ENCODE peak calls at places on chromosomes 5 and 9, in ten cellular contexts. X is right lobe of liver; O is left lobe of liver; H is Caco-2; F is NCI-H2171 treated with DMSO at 0.1 percent for 48 hours; Q is central memory CD8-positive, alpha-beta T cell; D is EH; W is WTC11; G is HS-5; L is activated gamma-delta T cell treated with Interleukin-2 at 50 U/mL for 16 hours. B is an unnamed sample.

GRCh38 chr9:942805-943580 is 33.5 kb upstream of the DMRT3 start:
- DNase-seq in F (no peak), X (no peak), G (no peak), L (no peak), O (no peak), D (no peak), H (no peak), Q (no peak), W (no peak), B (no peak)

GRCh38 chr5:179805529-179806249 is 977 bp downstream of the MGAT4B start:
- DNase-seq in H (no peak), D (peak; percentile 65), O (no peak), W (peak; percentile 39), F (no peak), L (no peak), Q (no peak), G (no peak), X (no peak), B (peak; percentile 61)

GRCh38 chr5:61115968-61116367 is 46.3 kb downstream of the SMIM15 start:
- DNase-seq in W (no peak), H (no peak), G (no peak), D (no peak), Q (no peak), F (no peak), X (no peak), L (no peak), O (no peak), B (no peak)

GRCh38 chr5:126851441-126852103 is 74.6 kb downstream of the LMNB1 start:
- DNase-seq in W (no peak), H (no peak), O (no peak), F (no peak), X (no peak), Q (no peak), G (no peak), L (no peak), D (no peak), B (no peak)

GRCh38 chr5:178131446-178131996 is 707 bp downstream of the RMND5B start:
- DNase-seq in F (no peak), G (no peak), L (no peak), Q (no peak), H (no peak), X (no peak), O (no peak), W (no peak), D (no peak), B (no peak)

GRCh38 chr9:88874391-88874790 is 116.9 kb upstream of the S1PR3 start:
- DNase-seq in W (no peak), F (no peak), Q (no peak), D (peak; percentile 49), H (no peak), O (no peak), L (no peak), G (no peak), X (no peak), B (no peak)

GRCh38 chr9:92266486-92266885 is 27.0 kb downstream of the IARS1 start:
- DNase-seq in D (no peak), F (peak; percentile 99), L (no peak), X (no peak), G (no peak), O (no peak), H (no peak), W (no peak), Q (no peak), B (no peak)

GRCh38 chr9:38641985-38642864 is 21.8 kb upstream of the ANKRD18A start:
- DNase-seq in Q (no peak), X (no peak), D (peak; percentile 60), G (no peak), F (peak; percentile 84), O (no peak), L (no peak), H (peak; percentile 45), W (peak; percentile 55), B (peak; percentile 58)

GRCh38 chr9:61666849-61667371 is 477.1 kb downstream of the SPATA31A7 start:
- DNase-seq in G (no peak), Q (no peak), L (no peak), D (no peak), W (no peak), X (no peak), O (no peak), F (no peak), H (no peak), B (no peak)

GRCh38 chr5:50853151-50853550 is 186.7 kb downstream of the PARP8 start:
- DNase-seq in L (no peak), X (no peak), O (no peak), F (no peak), Q (no peak), H (no peak), G (no peak), D (no peak), W (no peak), B (no peak)

GRCh38 chr5:81776258-81776657 is 25.4 kb upstream of the SSBP2 start:
- DNase-seq in Q (no peak), X (no peak), G (no peak), D (no peak), O (no peak), H (no peak), F (no peak), L (no peak), W (no peak), B (no peak)

GRCh38 chr9:109903515-109904138 is 123.6 kb downstream of the PALM2AKAP2 start:
- DNase-seq in H (peak; percentile 81), Q (peak; percentile 11), G (peak; percentile 66), W (peak; percentile 59), X (no peak), O (peak; percentile 74), F (peak; percentile 85), L (peak; percentile 39), D (peak; percentile 75), B (peak; percentile 82)

GRCh38 chr5:137794863-137795262 is 40.7 kb upstream of the HNRNPA0 start:
- DNase-seq in L (no peak), D (no peak), O (no peak), G (no peak), X (no peak), F (no peak), H (no peak), W (peak; percentile 44), Q (no peak), B (no peak)

GRCh38 chr5:92548351-92548750 is 1032.7 kb downstream of the NR2F1-AS1 start:
- DNase-seq in W (no peak), H (no peak), D (peak; percentile 40), O (no peak), L (no peak), X (no peak), Q (no peak), F (no peak), G (no peak), B (no peak)

GRCh38 chr5:134432677-134433359 is 21.1 kb upstream of the CDKN2AIPNL start:
- DNase-seq in L (no peak), W (no peak), F (no peak), O (no peak), X (no peak), H (no peak), G (no peak), Q (no peak), D (peak; percentile 31), B (no peak)

GRCh38 chr9:73038089-73038509 is 85.2 kb upstream of the ALDH1A1 start:
- DNase-seq in O (peak; percentile 50), L (no peak), F (no peak), Q (no peak), W (no peak), G (no peak), X (no peak), D (no peak), H (no peak), B (no peak)

GRCh38 chr9:102253099-102253498 is 514.7 kb upstream of the GRIN3A start:
- DNase-seq in W (no peak), O (no peak), L (no peak), F (no peak), X (no peak), H (no peak), G (no peak), Q (no peak), D (no peak), B (no peak)

GRCh38 chr5:50663636-50664035 is 2.8 kb upstream of the PARP8 start:
- DNase-seq in Q (no peak), O (no peak), X (peak; percentile 42), D (no peak), H (no peak), W (no peak), F (no peak), L (no peak), G (no peak), B (no peak)

GRCh38 chr9:98968596-98969337 is 25.1 kb downstream of the COL15A1 start:
- DNase-seq in L (no peak), D (no peak), F (no peak), O (no peak), H (no peak), Q (no peak), X (no peak), G (no peak), W (no peak), B (no peak)

GRCh38 chr9:36258170-36258988 is at the start of gene GNE:
- DNase-seq in Q (peak; percentile 96), W (peak; percentile 94), X (peak; percentile 99), F (peak; percentile 75), O (peak; percentile 99), G (peak; percentile 81), H (peak; percentile 96), D (peak; percentile 96), L (peak; percentile 98), B (peak; percentile 97)

GRCh38 chr9:117413346-117414219 is 1.3 kb downstream of the ASTN2 start:
- DNase-seq in D (no peak), L (no peak), F (peak; percentile 88), Q (no peak), H (no peak), W (peak; percentile 65), O (no peak), X (no peak), G (no peak), B (peak; percentile 83)